ENCODE peak calls at places on chromosome 5, in eight cellular contexts. Z is kidney tubule cell; Y is HepG2; E is stimulated activated CD8-positive, alpha-beta memory T cell treated with anti-CD3 and anti-CD28 coated beads, Interleukin-2, amount 100 ng/mL, for 1 hour; G is AG10803; X is cardiac muscle cell; A is Kasumi-1; H is GM04504. O is an unnamed sample.

GRCh38 chr5:19975795-19976194 is 12.2 kb downstream of the CDH18 start:
- DNase-seq in X (no peak), Y (no peak), E (no peak), A (no peak), Z (peak), H (no peak), G (no peak), O (no peak)

GRCh38 chr5:133487093-133487492 is 125.2 kb downstream of the FSTL4 start:
- DNase-seq in E (no peak), X (no peak), G (no peak), H (no peak), A (no peak), Y (no peak), Z (no peak), O (no peak)

GRCh38 chr5:16461026-16461425 is 4.6 kb downstream of the ZNF622 start:
- DNase-seq in X (peak), A (no peak), H (no peak), G (peak), E (no peak), Z (no peak), Y (no peak), O (no peak)

GRCh38 chr5:54217826-54218503 is 92.4 kb downstream of the ARL15 start:
- DNase-seq in Z (peak), G (peak), Y (peak), H (peak), A (peak), E (no peak), X (peak), O (no peak)

GRCh38 chr5:139745121-139745799 is 50.3 kb upstream of the PSD2 start:
- DNase-seq in H (peak), X (peak), Z (peak), G (peak), A (no peak), Y (no peak), E (no peak), O (peak)

GRCh38 chr5:133319905-133320520 is 268.2 kb downstream of the HSPA4 start:
- DNase-seq in G (no peak), A (no peak), Z (peak), E (no peak), Y (no peak), H (no peak), X (no peak), O (no peak)

GRCh38 chr5:68420476-68421344 is 205.2 kb downstream of the PIK3R1 start:
- DNase-seq in G (no peak), X (no peak), A (no peak), E (no peak), H (no peak), Y (no peak), Z (no peak), O (no peak)

GRCh38 chr5:378301-378891 is 56.9 kb downstream of the AHRR start:
- DNase-seq in X (no peak), A (no peak), H (no peak), E (no peak), Z (no peak), G (no peak), Y (no peak), O (no peak)

GRCh38 chr5:28926422-28926821 is 1888.0 kb upstream of the CDH9 start:
- DNase-seq in G (no peak), E (no peak), Z (no peak), Y (no peak), X (no peak), H (no peak), A (no peak), O (no peak)

GRCh38 chr5:135883026-135883425 is 12.6 kb downstream of the IL9 start:
- DNase-seq in H (no peak), A (no peak), Z (no peak), X (no peak), G (no peak), E (no peak), Y (no peak), O (no peak)

GRCh38 chr5:96627792-96628191 is 34.4 kb upstream of the CAST start:
- DNase-seq in A (no peak), H (no peak), E (no peak), Z (peak), X (no peak), G (no peak), Y (peak), O (no peak)

GRCh38 chr5:178230879-178231735 is 1.5 kb downstream of the PHYKPL start:
- DNase-seq in H (peak), X (peak), A (no peak), G (peak), Y (no peak), Z (no peak), E (no peak), O (no peak)

GRCh38 chr5:9149988-9150387 is 395.9 kb downstream of the SEMA5A start:
- DNase-seq in X (no peak), H (peak), Y (no peak), A (no peak), E (no peak), Z (peak), G (peak), O (peak)

GRCh38 chr5:138636401-138636944 is 61.3 kb upstream of the HSPA9 start:
- DNase-seq in E (no peak), H (no peak), A (no peak), Y (no peak), Z (no peak), G (no peak), X (no peak), O (no peak)

GRCh38 chr5:137304227-137304874 is 194.8 kb downstream of the SPOCK1 start:
- DNase-seq in E (no peak), A (no peak), G (no peak), Y (no peak), Z (no peak), X (no peak), H (no peak), O (no peak)

GRCh38 chr5:157335534-157336422 is 69.9 kb downstream of the CYFIP2 start:
- DNase-seq in E (no peak), A (no peak), Z (no peak), H (peak), X (no peak), G (peak), Y (no peak), O (no peak)

GRCh38 chr5:136143312-136143711 is 10.7 kb downstream of the SMAD5 start:
- DNase-seq in X (no peak), Z (no peak), E (no peak), H (no peak), A (no peak), G (no peak), Y (no peak), O (no peak)

GRCh38 chr5:135319928-135320606 is 79.0 kb downstream of the MACROH2A1 start:
- DNase-seq in G (no peak), X (no peak), H (no peak), A (no peak), Z (no peak), Y (no peak), E (no peak), O (no peak)

GRCh38 chr5:122332589-122333555 is 20.8 kb downstream of the SNCAIP start:
- DNase-seq in A (no peak), H (no peak), E (no peak), G (no peak), Z (no peak), Y (no peak), X (no peak), O (no peak)

GRCh38 chr5:74947961-74948613 is 81.9 kb upstream of the FAM169A start:
- DNase-seq in E (no peak), G (no peak), A (no peak), Y (no peak), X (no peak), H (no peak), Z (peak), O (peak)

O was measured in epithelial cell of proximal tubule.